ENCODE peak calls at places on chromosomes 2 and 18, in eight cellular contexts. J is spleen, W is astrocyte of the cerebellum, A is brain microvascular endothelial cell, E is transverse colon, L is GM23338, K is tibial nerve, P is left ventricle myocardium inferior. F is an unnamed sample.

GRCh38 chr2:207663870-207664545 is 38.8 kb upstream of the METTL21A start:
- DNase-seq in K (no peak), J (no peak), W (no peak), E (no peak), A (no peak), P (no peak), L (no peak), F (no peak)

GRCh38 chr2:206229642-206230041 is 44.8 kb upstream of the ZDBF2 start:
- DNase-seq in K (no peak), A (no peak), J (no peak), E (no peak), P (no peak), W (no peak), L (no peak), F (no peak)

GRCh38 chr2:204984421-204984925 is 439.2 kb downstream of the PARD3B start:
- DNase-seq in J (no peak), A (peak), E (no peak), W (no peak), L (peak), K (no peak), P (no peak), F (no peak)

GRCh38 chr18:72544092-72544886 is at the start of gene CBLN2:
- DNase-seq in L (peak), A (peak), J (peak), K (no peak), E (peak), P (no peak), W (peak), F (peak)

GRCh38 chr2:43112155-43112554 is 114.3 kb downstream of the ZFP36L2 start:
- DNase-seq in E (no peak), L (no peak), J (no peak), W (no peak), P (no peak), A (no peak), K (no peak), F (no peak)

GRCh38 chr2:217070043-217070430 is 210.2 kb upstream of the TNP1 start:
- DNase-seq in E (no peak), L (no peak), K (no peak), P (no peak), J (no peak), A (no peak), W (no peak), F (no peak)

GRCh38 chr2:219997341-219997851 is 370.0 kb downstream of the SLC4A3 start:
- DNase-seq in J (no peak), W (no peak), L (peak), P (peak), E (no peak), K (peak), A (peak), F (no peak)

GRCh38 chr2:16640024-16640423 is 25.6 kb downstream of the CYRIA start:
- DNase-seq in L (no peak), J (no peak), W (no peak), A (no peak), K (no peak), P (no peak), E (no peak), F (no peak)

GRCh38 chr2:122980672-122981071 is 1044.4 kb upstream of the CNTNAP5 start:
- DNase-seq in L (no peak), W (no peak), K (peak), P (peak), J (peak), A (no peak), E (no peak), F (no peak)

GRCh38 chr18:35407871-35408481 is 30.8 kb upstream of the ZNF396 start:
- DNase-seq in A (peak), L (peak), J (no peak), W (peak), K (peak), E (peak), P (no peak), F (peak)

GRCh38 chr2:209614630-209615369 is 156.8 kb upstream of the UNC80 start:
- DNase-seq in W (peak), A (no peak), K (no peak), P (no peak), L (peak), E (no peak), J (no peak), F (no peak)

GRCh38 chr2:241844066-241844728 is 14.5 kb downstream of the PDCD1 start:
- DNase-seq in L (peak), E (peak), J (peak), P (peak), A (no peak), K (peak), W (no peak), F (no peak)

GRCh38 chr2:64770137-64770780 is 116.5 kb upstream of the SERTAD2 start:
- DNase-seq in W (no peak), L (no peak), J (no peak), A (no peak), K (no peak), P (no peak), E (no peak), F (no peak)

GRCh38 chr2:42806786-42807185 is 14.4 kb upstream of the HAAO start:
- DNase-seq in W (no peak), E (no peak), J (no peak), P (no peak), L (no peak), A (no peak), K (no peak), F (no peak)

GRCh38 chr2:25056391-25056821 is 14.5 kb downstream of the EFR3B start:
- DNase-seq in W (no peak), K (no peak), J (peak), P (no peak), L (no peak), A (no peak), E (no peak), F (no peak)

GRCh38 chr2:55157474-55157884 is 74.6 kb downstream of the CLHC1 start:
- DNase-seq in J (no peak), L (no peak), W (no peak), E (no peak), K (no peak), A (no peak), P (no peak), F (no peak)

GRCh38 chr18:26549486-26550435 is 1.4 kb upstream of the KCTD1 start:
- DNase-seq in P (peak), W (no peak), A (no peak), K (peak), J (peak), E (peak), L (peak), F (no peak)

GRCh38 chr2:170816499-170817246 is at the start of gene GAD1:
- DNase-seq in A (peak), P (peak), W (no peak), L (peak), E (peak), K (peak), J (peak), F (no peak)

GRCh38 chr18:45059695-45060094 is 379.0 kb downstream of the SETBP1 start:
- DNase-seq in A (peak), K (no peak), P (no peak), W (no peak), E (no peak), J (no peak), L (no peak), F (no peak)

GRCh38 chr2:19456695-19457094 is 98.3 kb upstream of the OSR1 start:
- DNase-seq in A (no peak), J (no peak), W (no peak), E (no peak), L (no peak), P (no peak), K (no peak), F (no peak)

GRCh38 chr2:10007921-10008808 is 35.2 kb upstream of the KLF11 start:
- DNase-seq in A (no peak), K (no peak), P (no peak), J (peak), E (no peak), L (no peak), W (peak), F (peak)
- TF ChIP-seq CTCF in A (no peak), K (no peak), P (peak), J (no peak), E (no peak), L (no peak), W (no peak), F (peak)

DNA sequence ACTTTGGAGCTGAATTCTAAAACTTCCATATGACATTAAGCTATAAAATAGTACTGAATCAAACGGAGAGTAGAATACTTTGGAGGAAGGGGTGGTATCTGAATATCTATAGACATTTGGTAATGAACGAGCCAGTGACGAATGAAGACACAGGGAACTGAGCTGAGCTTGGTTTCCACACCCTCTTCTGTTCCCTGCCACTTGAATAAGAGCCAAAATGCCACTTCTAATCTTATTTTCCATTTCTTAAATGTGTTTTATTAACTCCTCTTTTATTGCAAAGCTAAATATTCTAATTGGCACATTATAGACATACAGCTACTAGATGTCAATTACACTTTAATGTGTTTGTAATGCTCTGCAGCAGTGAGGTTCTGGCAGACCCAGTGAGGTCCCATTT is 76.1 kb downstream of the AFF3 start:
- DNase-seq in E (no peak), K (no peak), L (no peak), A (no peak), W (no peak), J (no peak), P (no peak), F (no peak)
- H3K4me3 ChIP-seq in E (no peak), K (no peak), L (no peak), A (no peak), W (no peak), J (no peak), P (no peak), F (no peak)

GRCh38 chr2:238339814-238340213 is 19.5 kb downstream of the TRAF3IP1 start:
- DNase-seq in K (no peak), P (no peak), W (no peak), E (peak), A (no peak), L (no peak), J (no peak), F (no peak)
- TF ChIP-seq CTCF in K (no peak), P (peak), W (no peak), E (peak), A (peak), L (peak), J (no peak), F (no peak)

GRCh38 chr2:202169131-202169530 is 69.3 kb downstream of the SUMO1 start:
- DNase-seq in P (no peak), L (no peak), W (no peak), J (no peak), K (no peak), E (no peak), A (no peak), F (no peak)

GRCh38 chr2:202172439-202173191 is 65.8 kb downstream of the SUMO1 start:
- DNase-seq in J (no peak), A (no peak), K (no peak), P (no peak), E (no peak), W (no peak), L (no peak), F (no peak)

GRCh38 chr2:202165945-202166344 is 72.5 kb downstream of the SUMO1 start:
- DNase-seq in K (no peak), E (no peak), P (no peak), L (no peak), A (no peak), J (no peak), W (no peak), F (no peak)

GRCh38 chr2:202169826-202170424 is 68.5 kb downstream of the SUMO1 start:
- DNase-seq in J (no peak), A (no peak), E (no peak), K (no peak), L (no peak), P (no peak), W (no peak), F (no peak)

DNA sequence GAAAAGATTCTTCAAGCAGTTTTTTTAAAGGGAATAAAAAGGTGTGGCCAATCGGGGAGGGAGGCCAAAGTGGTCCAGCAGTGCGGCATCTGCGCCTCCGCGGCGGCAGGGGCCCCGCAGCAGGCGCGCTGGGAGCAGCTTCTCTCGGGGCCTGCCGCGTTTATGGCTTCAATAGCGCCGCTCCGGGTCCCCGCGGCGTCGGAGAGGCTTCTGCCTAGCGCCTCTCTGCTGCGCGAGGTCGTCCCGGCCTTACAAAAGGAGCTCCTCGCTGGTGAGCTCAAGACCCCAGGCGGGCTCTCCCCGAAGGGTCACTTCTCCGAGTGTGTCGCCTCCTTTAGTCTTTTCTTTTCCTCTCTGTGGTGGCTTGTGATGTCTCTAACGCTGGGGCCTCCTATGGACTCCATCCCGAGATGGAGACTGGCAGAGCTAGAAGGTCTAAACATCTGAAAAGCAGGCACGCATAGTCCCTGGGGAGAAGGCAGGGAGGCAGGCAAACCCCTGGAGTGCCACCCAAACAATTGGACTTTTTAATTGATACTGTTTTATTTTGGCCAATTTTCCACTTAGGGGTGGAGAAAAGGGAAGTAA is 67.1 kb downstream of the SUMO1 start:
- DNase-seq in K (no peak), L (peak), A (no peak), P (no peak), J (no peak), W (no peak), E (no peak), F (no peak)
- H3K4me3 ChIP-seq in K (peak), L (peak), A (peak), P (peak), J (no peak), W (no peak), E (peak), F (peak)

F was measured in retinal pigment epithelial cell.